ENCODE peak calls at places on chromosome 1, in ten cellular contexts. N, G, W, Q, O, V, B, T, K and C are unnamed samples.

GRCh38 chr1:22739648-22740385 is 29.2 kb downstream of the EPHB2 start:
- DNase-seq in N (no peak), G (no peak), W (peak; percentile 92), Q (peak; percentile 94), O (peak; percentile 86), V (no peak), B (peak; percentile 97), T (no peak), K (no peak), C (no peak)

GRCh38 chr1:175833502-175833901 is 90.1 kb upstream of the TNR start:
- DNase-seq in N (peak; percentile 63), G (no peak), W (no peak), Q (no peak), O (no peak), V (no peak), B (no peak), T (no peak), K (peak; percentile 70), C (no peak)

GRCh38 chr1:70586046-70586445 is 175.0 kb downstream of the CTH start:
- DNase-seq in N (no peak), G (no peak), W (no peak), Q (no peak), O (no peak), V (no peak), B (no peak), T (no peak), K (no peak), C (no peak)

GRCh38 chr1:7727816-7728477 is 43.1 kb upstream of the VAMP3 start:
- DNase-seq in N (no peak), G (no peak), W (no peak), Q (no peak), O (no peak), V (no peak), B (no peak), T (no peak), K (no peak), C (no peak)

GRCh38 chr1:62841587-62842169 is 57.7 kb downstream of the ATG4C start:
- DNase-seq in N (peak; percentile 58), G (no peak), W (peak; percentile 63), Q (peak; percentile 26), O (no peak), V (no peak), B (peak; percentile 68), T (no peak), K (no peak), C (no peak)

GRCh38 chr1:212366901-212367300 is 47.8 kb downstream of the PACC1 start:
- DNase-seq in N (no peak), G (no peak), W (peak; percentile 32), Q (peak; percentile 54), O (no peak), V (no peak), B (peak; percentile 87), T (no peak), K (no peak), C (no peak)

GRCh38 chr1:231420959-231421615 is 1.0 kb downstream of the EGLN1 start:
- DNase-seq in N (peak; percentile 68), G (peak; percentile 16), W (peak; percentile 75), Q (peak; percentile 60), O (peak; percentile 73), V (peak; percentile 65), B (peak; percentile 63), T (peak; percentile 60), K (peak; percentile 84), C (peak; percentile 49)

GRCh38 chr1:6109688-6110087 is 64.0 kb downstream of the KCNAB2 start:
- DNase-seq in N (no peak), G (no peak), W (no peak), Q (no peak), O (no peak), V (no peak), B (no peak), T (no peak), K (no peak), C (peak; percentile 53)

GRCh38 chr1:24203404-24203803 is 16.3 kb upstream of the IFNLR1 start:
- DNase-seq in N (no peak), G (no peak), W (no peak), Q (no peak), O (no peak), V (no peak), B (no peak), T (no peak), K (no peak), C (no peak)

GRCh38 chr1:70628973-70629372 is 217.9 kb downstream of the CTH start:
- DNase-seq in N (no peak), G (no peak), W (no peak), Q (no peak), O (no peak), V (no peak), B (no peak), T (no peak), K (no peak), C (no peak)

GRCh38 chr1:161740871-161741270 is 8.7 kb upstream of the DUSP12 start:
- DNase-seq in N (no peak), G (no peak), W (no peak), Q (no peak), O (no peak), V (no peak), B (no peak), T (no peak), K (no peak), C (no peak)

GRCh38 chr1:86370627-86371026 is 25.5 kb downstream of the ODF2L start:
- DNase-seq in N (no peak), G (no peak), W (peak; percentile 15), Q (peak; percentile 73), O (no peak), V (no peak), B (peak; percentile 66), T (no peak), K (no peak), C (no peak)

GRCh38 chr1:29122987-29123870 is 474 bp downstream of the TMEM200B start:
- DNase-seq in N (peak; percentile 54), G (no peak), W (peak; percentile 59), Q (peak; percentile 32), O (peak; percentile 71), V (peak; percentile 17), B (peak; percentile 69), T (no peak), K (peak; percentile 82), C (peak; percentile 78)
- H3K27ac ChIP-seq in N (peak overlapping the region; percentile 15), G (no peak overlapping the region), W (peak overlapping the region; percentile 10), Q (peak overlapping the region; percentile 66), O (peak overlapping the region; percentile 96), V (peak overlapping the region; percentile 36), B (peak overlapping the region; percentile 85), T (peak overlapping the region; percentile 91), K (no peak overlapping the region), C (peak overlapping the region; percentile 54)

DNA sequence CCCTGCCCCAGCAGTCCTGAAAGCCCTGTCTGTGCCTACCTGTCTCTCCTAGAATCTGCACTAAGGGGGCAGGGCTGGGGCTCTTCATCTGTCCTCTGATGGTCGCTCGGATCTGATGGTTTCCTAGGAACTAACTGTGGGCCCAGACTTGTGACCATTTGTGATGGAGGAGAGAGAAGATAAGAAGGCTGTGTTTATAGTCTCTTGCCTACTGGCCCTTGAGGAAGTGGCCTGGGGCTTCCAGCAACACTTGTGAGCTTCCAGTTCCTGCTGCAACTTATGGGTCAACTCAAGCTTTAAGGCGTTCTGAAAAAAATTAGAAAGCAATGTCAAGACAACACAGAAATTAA is 53.2 kb upstream of the SYNC start:
- DNase-seq in N (peak; percentile 88), G (no peak), W (no peak), Q (no peak), O (no peak), V (no peak), B (no peak), T (no peak), K (peak; percentile 70), C (no peak)
- H3K4me3 ChIP-seq in N (no peak overlapping the region), G (no peak overlapping the region), W (no peak overlapping the region), Q (no peak overlapping the region), O (no peak overlapping the region), V (peak overlapping the region; percentile 80), B (no peak overlapping the region), T (no peak overlapping the region), K (peak overlapping the region; percentile 97), C (no peak overlapping the region)

DNA sequence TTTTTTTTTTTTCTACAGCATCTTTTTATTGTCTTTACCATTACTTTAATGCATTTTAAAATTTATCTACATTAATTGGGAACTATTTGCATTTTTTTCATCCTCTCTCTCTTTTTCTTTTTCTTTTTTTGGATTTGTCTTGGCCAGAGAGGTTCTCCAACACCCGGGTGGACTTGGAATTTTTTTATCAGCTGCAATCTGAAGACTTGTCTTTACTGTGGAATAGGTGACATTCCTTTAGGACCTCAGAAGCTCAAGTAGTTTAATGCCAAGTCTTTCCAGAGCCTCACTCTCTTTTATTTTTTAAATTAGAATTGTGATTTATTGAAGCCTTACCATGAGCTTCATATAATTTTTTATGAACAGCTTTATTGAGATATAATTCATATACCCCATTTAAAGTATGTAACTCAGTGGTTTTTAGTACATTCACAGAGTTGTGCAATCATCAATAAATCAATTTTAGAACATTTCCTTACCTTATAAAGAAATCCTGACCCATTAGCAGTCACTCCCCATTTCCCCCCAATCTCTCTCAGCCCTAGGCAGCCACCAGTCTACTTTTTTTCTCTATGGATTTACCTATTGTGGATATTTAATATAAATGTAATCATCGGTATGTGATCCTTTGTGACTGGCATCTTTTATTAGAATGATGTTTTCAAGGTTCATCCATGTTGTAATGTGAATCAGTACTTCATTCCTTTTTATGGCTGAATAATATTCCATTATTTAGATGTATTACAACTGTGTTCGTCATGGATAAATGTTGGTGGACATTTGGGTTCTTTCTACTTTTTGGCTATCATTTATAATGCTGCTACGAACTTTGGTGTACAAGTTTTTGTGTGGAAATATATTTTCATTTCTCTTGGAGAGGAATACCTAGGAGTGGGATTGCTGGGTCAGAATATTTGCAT is 6.2 kb downstream of the TUFT1 start:
- DNase-seq in N (peak; percentile 86), G (no peak), W (no peak), Q (no peak), O (no peak), V (no peak), B (no peak), T (no peak), K (no peak), C (no peak)
- H3K27ac ChIP-seq in N (no peak overlapping the region), G (no peak overlapping the region), W (peak overlapping the region; percentile 88), Q (peak overlapping the region; percentile 35), O (no peak overlapping the region), V (peak overlapping the region; percentile 67), B (peak overlapping the region; percentile 49), T (no peak overlapping the region), K (peak overlapping the region; percentile 9), C (no peak overlapping the region)

GRCh38 chr1:27526569-27527222 is 36.7 kb upstream of the WASF2 start:
- DNase-seq in N (no peak), G (no peak), W (peak; percentile 60), Q (no peak), O (no peak), V (no peak), B (no peak), T (no peak), K (no peak), C (peak; percentile 7)

GRCh38 chr1:27523666-27524020 is 33.7 kb upstream of the WASF2 start:
- DNase-seq in N (no peak), G (no peak), W (no peak), Q (no peak), O (no peak), V (no peak), B (no peak), T (no peak), K (no peak), C (no peak)

GRCh38 chr1:27527857-27528700 is 38.1 kb upstream of the WASF2 start:
- DNase-seq in N (peak; percentile 59), G (peak; percentile 31), W (no peak), Q (no peak), O (no peak), V (peak; percentile 50), B (peak; percentile 54), T (no peak), K (peak; percentile 87), C (peak; percentile 84)

GRCh38 chr1:27527223-27527856 is 37.4 kb upstream of the WASF2 start:
- DNase-seq in N (peak; percentile 97), G (no peak), W (peak; percentile 94), Q (no peak), O (peak; percentile 72), V (peak; percentile 52), B (no peak), T (peak; percentile 79), K (peak; percentile 97), C (peak; percentile 63)

GRCh38 chr1:27525296-27526271 is 35.6 kb upstream of the WASF2 start:
- DNase-seq in N (peak; percentile 78), G (peak; percentile 43), W (peak; percentile 91), Q (no peak), O (peak; percentile 93), V (peak; percentile 46), B (peak; percentile 58), T (peak; percentile 92), K (peak; percentile 88), C (peak; percentile 83)
- H3K4me3 ChIP-seq in N (no peak overlapping the region), G (peak overlapping the region; percentile 47), W (peak overlapping the region; percentile 36), Q (no peak overlapping the region), O (peak overlapping the region; percentile 19), V (peak overlapping the region; percentile 17), B (no peak overlapping the region), T (peak overlapping the region; percentile 7), K (no peak overlapping the region), C (peak overlapping the region; percentile 0)